ENCODE peak calls at places on chromosomes 5 and 9, in four cellular contexts. D, I, N and Q are unnamed samples. For H3K36me3, the result is how much of the 10 kb centered on the place peaks cover.

GRCh38 chr5:65100846-65101678 is 332.3 kb downstream of the CWC27 start:
- DNase-seq in D (peak), I (no peak), N (peak), Q (peak)

GRCh38 chr5:151632524-151632923 is 41.4 kb upstream of the FAT2 start:
- DNase-seq in D (peak), I (no peak), N (no peak), Q (no peak)

GRCh38 chr5:107878676-107879075 is 207.9 kb upstream of the EFNA5 start:
- DNase-seq in D (no peak), I (no peak), N (no peak), Q (no peak)

GRCh38 chr5:176650354-176650884 is 3.1 kb downstream of the TSPAN17 start:
- DNase-seq in D (no peak), I (no peak), N (no peak), Q (no peak)

GRCh38 chr9:98365227-98365669 is 109.8 kb upstream of the TBC1D2 start:
- DNase-seq in D (no peak), I (no peak), N (peak), Q (peak)

GRCh38 chr9:90608141-90608540 is 34.5 kb downstream of the DIRAS2 start:
- DNase-seq in D (no peak), I (no peak), N (no peak), Q (no peak)

GRCh38 chr5:73411927-73412596 is 36.5 kb downstream of the FOXD1 start:
- DNase-seq in D (no peak), I (no peak), N (no peak), Q (no peak)

GRCh38 chr9:110180713-110181434 is 27.1 kb downstream of the C9orf152 start:
- DNase-seq in D (peak), I (peak), N (peak), Q (peak)

GRCh38 chr9:130182090-130182909 is 10.1 kb downstream of the NCS1 start:
- DNase-seq in D (no peak), I (no peak), N (no peak), Q (no peak)

GRCh38 chr9:131348631-131349521 is 45.0 kb upstream of the PRRC2B start:
- DNase-seq in D (peak), I (no peak), N (no peak), Q (no peak)

GRCh38 chr5:177497011-177497296 is 450 bp downstream of the PDLIM7 start:
- DNase-seq in D (peak), I (no peak), N (no peak), Q (no peak)

GRCh38 chr9:34379334-34380033 is 2.8 kb upstream of the MYORG start:
- DNase-seq in D (peak), I (peak), N (peak), Q (peak)

GRCh38 chr5:132019857-132020555 is 8.5 kb upstream of the ACSL6 start:
- DNase-seq in D (no peak), I (no peak), N (no peak), Q (no peak)

GRCh38 chr5:31427013-31427783 is 104.7 kb downstream of the DROSHA start:
- DNase-seq in D (peak), I (no peak), N (no peak), Q (no peak)

GRCh38 chr5:73093943-73094342 is 26.4 kb upstream of the TMEM171 start:
- DNase-seq in D (peak), I (no peak), N (peak), Q (peak)

GRCh38 chr5:142295084-142295758 is 29.6 kb downstream of the SPRY4 start:
- DNase-seq in D (peak), I (no peak), N (no peak), Q (no peak)

GRCh38 chr9:110040788-110041187 is 167.2 kb downstream of the C9orf152 start:
- DNase-seq in D (no peak), I (no peak), N (peak), Q (no peak)

GRCh38 chr5:78242001-78242400 is 52.5 kb downstream of the AP3B1 start:
- DNase-seq in D (no peak), I (no peak), N (no peak), Q (no peak)

GRCh38 chr5:76716456-76717157 is 681 bp downstream of the F2R start:
- DNase-seq in D (no peak), I (no peak), N (no peak), Q (no peak)

GRCh38 chr5:172559004-172559932 is 81.8 kb upstream of the NEURL1B start:
- DNase-seq in D (peak), I (peak), N (peak), Q (peak)

GRCh38 chr5:79235222-79235577 is 731 bp upstream of the JMY start:
- DNase-seq in D (no peak), I (no peak), N (peak), Q (peak)

GRCh38 chr9:34454571-34455065 is 3.8 kb downstream of the FAM219A start:
- DNase-seq in D (no peak), I (no peak), N (peak), Q (peak)

GRCh38 chr5:122576266-122577016 is 198.4 kb upstream of the SNX2 start:
- DNase-seq in D (no peak), I (no peak), N (no peak), Q (no peak)

GRCh38 chr5:88881566-88881965 is 1.4 kb downstream of the MEF2C start:
- DNase-seq in D (peak), I (no peak), N (peak), Q (no peak)

GRCh38 chr5:142446131-142446959 is 121.5 kb upstream of the SPRY4 start:
- DNase-seq in D (peak), I (no peak), N (no peak), Q (peak)

GRCh38 chr9:94780516-94780950 is 54.0 kb downstream of the AOPEP start:
- DNase-seq in D (peak), I (no peak), N (no peak), Q (peak)

GRCh38 chr5:29002481-29002880 is 1964.1 kb upstream of the CDH9 start:
- DNase-seq in D (no peak), I (no peak), N (no peak), Q (no peak)

GRCh38 chr9:85940275-85940831 is 593 bp upstream of the NAA35 start:
- DNase-seq in D (no peak), I (no peak), N (no peak), Q (no peak)

GRCh38 chr5:179887802-179888201 is 19.9 kb downstream of the TBC1D9B start:
- DNase-seq in D (no peak), I (no peak), N (no peak), Q (no peak)

GRCh38 chr5:173884402-173885053 is 3.6 kb upstream of the CPEB4 start:
- DNase-seq in D (no peak), I (no peak), N (no peak), Q (no peak)

GRCh38 chr9:87613265-87614111 is 112.4 kb upstream of the CTSL start:
- DNase-seq in D (no peak), I (no peak), N (no peak), Q (no peak)

GRCh38 chr5:44881266-44881665 is 72.5 kb downstream of the MRPS30 start:
- DNase-seq in D (no peak), I (no peak), N (no peak), Q (no peak)

GRCh38 chr5:67636850-67637524 is 440.4 kb upstream of the CD180 start:
- DNase-seq in D (no peak), I (no peak), N (no peak), Q (no peak)

GRCh38 chr9:111839387-111839786 is 44.6 kb upstream of the SHOC1 start:
- DNase-seq in D (peak), I (peak), N (peak), Q (no peak)

GRCh38 chr5:139814704-139815280 is 19.2 kb downstream of the PSD2 start:
- DNase-seq in D (no peak), I (no peak), N (no peak), Q (no peak)

GRCh38 chr9:126612329-126612812 is 1.4 kb upstream of the LMX1B start:
- DNase-seq in D (no peak), I (peak), N (no peak), Q (no peak)
- H3K4me3 ChIP-seq in D (no peak), I (peak), N (peak), Q (no peak)

DNA sequence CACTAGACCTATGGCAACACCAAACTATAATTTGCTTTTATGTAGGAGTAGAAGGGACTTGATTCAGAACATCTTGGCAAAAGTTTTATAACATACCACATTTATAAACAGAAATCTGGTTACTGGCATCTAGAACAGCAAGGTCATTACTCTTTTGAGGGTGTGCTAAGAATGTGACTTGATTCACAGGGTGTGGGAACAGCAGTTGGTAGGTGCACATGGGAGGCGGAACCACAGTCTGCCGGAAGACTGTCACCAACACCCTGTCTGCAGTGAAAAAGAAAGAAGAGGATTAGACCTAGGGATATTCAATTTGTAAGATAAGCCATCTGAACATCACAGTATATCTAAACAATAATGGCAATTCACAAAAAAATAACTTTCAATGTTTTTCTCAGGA is 23.0 kb downstream of the ELP1 start:
- DNase-seq in D (no peak), I (no peak), N (no peak), Q (no peak)
- TF ChIP-seq CTCF in D (no peak), I (no peak), N (no peak), Q (no peak)

GRCh38 chr9:124398191-124398590 is 17.1 kb downstream of the PSMB7 start:
- DNase-seq in D (no peak), I (no peak), N (no peak), Q (no peak)
- H3K36me3 ChIP-seq in D (under half), I (under half), N (under half), Q (under half)

GRCh38 chr9:134335490-134336173 is 9.4 kb downstream of the RXRA start:
- DNase-seq in D (peak), I (no peak), N (no peak), Q (no peak)
- H3K4me3 ChIP-seq in D (no peak), I (no peak), N (no peak), Q (no peak)